ENCODE peak calls at places on chromosomes 13 and 19, in nine cellular contexts. One of them, this sample, is unnamed.

GRCh38 chr19:40534148-40534547 is 42.5 kb upstream of the SHKBP1 start:
- DNase-seq in NCI-H1694 treated with DMSO at 0.1 percent for 48 hours: no peak
- DNase-seq in posterior cingulate gyrus: no peak
- DNase-seq in H7: no peak
- DNase-seq in stimulated activated CD4-positive, alpha-beta T cell treated with anti-CD3 and anti-CD28 coated beads, Interleukin-1b, Interleukin-23, amount 100 ng/mL, for 1 hour: no peak
- DNase-seq in T-helper 2 cell: no peak
- DNase-seq in caudate nucleus: no peak
- DNase-seq in heart left ventricle: no peak
- DNase-seq in activated gamma-delta T cell treated with Interleukin-2 at 50 U/mL for 16 hours: no peak
- DNase-seq in this sample: no peak

GRCh38 chr19:20179946-20180345 is 12.9 kb downstream of the ZNF486 start:
- DNase-seq in H7: no peak
- DNase-seq in posterior cingulate gyrus: no peak
- DNase-seq in NCI-H1694 treated with DMSO at 0.1 percent for 48 hours: no peak
- DNase-seq in T-helper 2 cell: no peak
- DNase-seq in activated gamma-delta T cell treated with Interleukin-2 at 50 U/mL for 16 hours: no peak
- DNase-seq in stimulated activated CD4-positive, alpha-beta T cell treated with anti-CD3 and anti-CD28 coated beads, Interleukin-1b, Interleukin-23, amount 100 ng/mL, for 1 hour: no peak
- DNase-seq in caudate nucleus: no peak
- DNase-seq in heart left ventricle: no peak
- DNase-seq in this sample: no peak

GRCh38 chr19:51441410-51442390 is 16.6 kb downstream of the SIGLEC8 start:
- DNase-seq in caudate nucleus: no peak
- DNase-seq in activated gamma-delta T cell treated with Interleukin-2 at 50 U/mL for 16 hours: peak; percentile 83
- DNase-seq in H7: no peak
- DNase-seq in T-helper 2 cell: peak; percentile 100
- DNase-seq in NCI-H1694 treated with DMSO at 0.1 percent for 48 hours: no peak
- DNase-seq in stimulated activated CD4-positive, alpha-beta T cell treated with anti-CD3 and anti-CD28 coated beads, Interleukin-1b, Interleukin-23, amount 100 ng/mL, for 1 hour: peak; percentile 69
- DNase-seq in posterior cingulate gyrus: no peak
- DNase-seq in heart left ventricle: no peak
- DNase-seq in this sample: no peak

GRCh38 chr13:94329754-94330551 is 149.5 kb downstream of the DCT start:
- DNase-seq in heart left ventricle: no peak
- DNase-seq in H7: no peak
- DNase-seq in posterior cingulate gyrus: no peak
- DNase-seq in activated gamma-delta T cell treated with Interleukin-2 at 50 U/mL for 16 hours: no peak
- DNase-seq in caudate nucleus: no peak
- DNase-seq in T-helper 2 cell: peak; percentile 44
- DNase-seq in stimulated activated CD4-positive, alpha-beta T cell treated with anti-CD3 and anti-CD28 coated beads, Interleukin-1b, Interleukin-23, amount 100 ng/mL, for 1 hour: no peak
- DNase-seq in NCI-H1694 treated with DMSO at 0.1 percent for 48 hours: no peak
- DNase-seq in this sample: peak; percentile 78

GRCh38 chr19:17294051-17294891 is 9.0 kb downstream of the ABHD8 start:
- DNase-seq in posterior cingulate gyrus: no peak
- DNase-seq in T-helper 2 cell: peak; percentile 41
- DNase-seq in H7: peak; percentile 97
- DNase-seq in caudate nucleus: no peak
- DNase-seq in NCI-H1694 treated with DMSO at 0.1 percent for 48 hours: no peak
- DNase-seq in activated gamma-delta T cell treated with Interleukin-2 at 50 U/mL for 16 hours: no peak
- DNase-seq in stimulated activated CD4-positive, alpha-beta T cell treated with anti-CD3 and anti-CD28 coated beads, Interleukin-1b, Interleukin-23, amount 100 ng/mL, for 1 hour: no peak
- DNase-seq in heart left ventricle: no peak
- DNase-seq in this sample: no peak

GRCh38 chr19:17496337-17496997 is 15.0 kb upstream of the PGLS start:
- DNase-seq in heart left ventricle: peak; percentile 58
- DNase-seq in H7: peak; percentile 96
- DNase-seq in caudate nucleus: no peak
- DNase-seq in stimulated activated CD4-positive, alpha-beta T cell treated with anti-CD3 and anti-CD28 coated beads, Interleukin-1b, Interleukin-23, amount 100 ng/mL, for 1 hour: peak; percentile 53
- DNase-seq in activated gamma-delta T cell treated with Interleukin-2 at 50 U/mL for 16 hours: peak; percentile 79
- DNase-seq in posterior cingulate gyrus: no peak
- DNase-seq in NCI-H1694 treated with DMSO at 0.1 percent for 48 hours: peak; percentile 51
- DNase-seq in T-helper 2 cell: peak; percentile 84
- DNase-seq in this sample: no peak

GRCh38 chr19:1205114-1206062 is at the start of gene STK11:
- DNase-seq in caudate nucleus: peak; percentile 91
- DNase-seq in NCI-H1694 treated with DMSO at 0.1 percent for 48 hours: peak; percentile 84
- DNase-seq in posterior cingulate gyrus: peak; percentile 100
- DNase-seq in heart left ventricle: peak; percentile 100
- DNase-seq in activated gamma-delta T cell treated with Interleukin-2 at 50 U/mL for 16 hours: peak; percentile 99
- DNase-seq in H7: peak; percentile 100
- DNase-seq in stimulated activated CD4-positive, alpha-beta T cell treated with anti-CD3 and anti-CD28 coated beads, Interleukin-1b, Interleukin-23, amount 100 ng/mL, for 1 hour: peak; percentile 98
- DNase-seq in T-helper 2 cell: peak; percentile 99
- DNase-seq in this sample: peak; percentile 81

GRCh38 chr13:109121826-109122225 is 492.4 kb downstream of the MYO16 start:
- DNase-seq in posterior cingulate gyrus: no peak
- DNase-seq in T-helper 2 cell: no peak
- DNase-seq in heart left ventricle: no peak
- DNase-seq in H7: no peak
- DNase-seq in activated gamma-delta T cell treated with Interleukin-2 at 50 U/mL for 16 hours: no peak
- DNase-seq in NCI-H1694 treated with DMSO at 0.1 percent for 48 hours: no peak
- DNase-seq in caudate nucleus: no peak
- DNase-seq in stimulated activated CD4-positive, alpha-beta T cell treated with anti-CD3 and anti-CD28 coated beads, Interleukin-1b, Interleukin-23, amount 100 ng/mL, for 1 hour: no peak
- DNase-seq in this sample: no peak

GRCh38 chr19:53818756-53819155 is 5.4 kb downstream of the NLRP12 start:
- DNase-seq in heart left ventricle: no peak
- DNase-seq in activated gamma-delta T cell treated with Interleukin-2 at 50 U/mL for 16 hours: no peak
- DNase-seq in H7: peak; percentile 22
- DNase-seq in T-helper 2 cell: no peak
- DNase-seq in caudate nucleus: no peak
- DNase-seq in posterior cingulate gyrus: no peak
- DNase-seq in stimulated activated CD4-positive, alpha-beta T cell treated with anti-CD3 and anti-CD28 coated beads, Interleukin-1b, Interleukin-23, amount 100 ng/mL, for 1 hour: no peak
- DNase-seq in NCI-H1694 treated with DMSO at 0.1 percent for 48 hours: no peak
- DNase-seq in this sample: no peak

GRCh38 chr13:108268713-108269112 is 805 bp upstream of the TNFSF13B start:
- DNase-seq in activated gamma-delta T cell treated with Interleukin-2 at 50 U/mL for 16 hours: no peak
- DNase-seq in T-helper 2 cell: peak; percentile 37
- DNase-seq in heart left ventricle: no peak
- DNase-seq in posterior cingulate gyrus: no peak
- DNase-seq in H7: no peak
- DNase-seq in caudate nucleus: no peak
- DNase-seq in stimulated activated CD4-positive, alpha-beta T cell treated with anti-CD3 and anti-CD28 coated beads, Interleukin-1b, Interleukin-23, amount 100 ng/mL, for 1 hour: no peak
- DNase-seq in NCI-H1694 treated with DMSO at 0.1 percent for 48 hours: no peak
- DNase-seq in this sample: no peak

GRCh38 chr19:58476498-58477015 is 405 bp downstream of the ZNF446 start:
- DNase-seq in T-helper 2 cell: no peak
- DNase-seq in H7: peak; percentile 71
- DNase-seq in NCI-H1694 treated with DMSO at 0.1 percent for 48 hours: no peak
- DNase-seq in caudate nucleus: no peak
- DNase-seq in activated gamma-delta T cell treated with Interleukin-2 at 50 U/mL for 16 hours: no peak
- DNase-seq in heart left ventricle: no peak
- DNase-seq in posterior cingulate gyrus: peak; percentile 83
- DNase-seq in stimulated activated CD4-positive, alpha-beta T cell treated with anti-CD3 and anti-CD28 coated beads, Interleukin-1b, Interleukin-23, amount 100 ng/mL, for 1 hour: no peak
- DNase-seq in this sample: no peak

GRCh38 chr19:2117215-2117960 is 20.7 kb downstream of the IZUMO4 start:
- DNase-seq in posterior cingulate gyrus: no peak
- DNase-seq in NCI-H1694 treated with DMSO at 0.1 percent for 48 hours: no peak
- DNase-seq in H7: no peak
- DNase-seq in heart left ventricle: no peak
- DNase-seq in activated gamma-delta T cell treated with Interleukin-2 at 50 U/mL for 16 hours: no peak
- DNase-seq in T-helper 2 cell: no peak
- DNase-seq in stimulated activated CD4-positive, alpha-beta T cell treated with anti-CD3 and anti-CD28 coated beads, Interleukin-1b, Interleukin-23, amount 100 ng/mL, for 1 hour: no peak
- DNase-seq in caudate nucleus: no peak
- DNase-seq in this sample: no peak